ENCODE peak calls at places on chromosomes 16 and 17, in nine cellular contexts. P is BJ, T is fibroblast of villous mesenchyme, R is BE2C, U is AG10803, Z is gastrocnemius medialis, J is Peyer's patch, W is lung, O is HCT116. B is an unnamed sample.

GRCh38 chr16:19883296-19883951 is 1.2 kb downstream of the GPRC5B start:
- DNase-seq in P (no peak), T (peak; percentile 52), R (peak; percentile 14), U (no peak), Z (peak; percentile 68), J (no peak), W (no peak), O (no peak), B (no peak)

GRCh38 chr17:36123431-36123830 is 19.8 kb downstream of the CCL4 start:
- DNase-seq in P (no peak), T (no peak), R (no peak), U (no peak), Z (no peak), J (no peak), W (no peak), O (no peak), B (no peak)

GRCh38 chr17:30290696-30291570 is 811 bp downstream of the BLMH start:
- DNase-seq in P (no peak), T (peak; percentile 38), R (peak; percentile 39), U (peak; percentile 11), Z (peak; percentile 18), J (peak; percentile 66), W (peak; percentile 36), O (no peak), B (no peak)

GRCh38 chr17:56936697-56937322 is 23.0 kb upstream of the TRIM25 start:
- DNase-seq in P (no peak), T (no peak), R (no peak), U (peak; percentile 22), Z (no peak), J (no peak), W (no peak), O (no peak), B (no peak)

GRCh38 chr17:76232342-76232741 is 8.0 kb downstream of the RNF157 start:
- DNase-seq in P (peak; percentile 76), T (peak; percentile 92), R (no peak), U (peak; percentile 94), Z (no peak), J (no peak), W (no peak), O (no peak), B (peak; percentile 90)

GRCh38 chr16:47503936-47504335 is 42.8 kb downstream of the PHKB start:
- DNase-seq in P (no peak), T (no peak), R (no peak), U (no peak), Z (no peak), J (peak; percentile 50), W (no peak), O (peak; percentile 3), B (peak; percentile 45)

GRCh38 chr17:47223007-47223406 is 13.9 kb downstream of the MYL4 start:
- DNase-seq in P (no peak), T (no peak), R (no peak), U (no peak), Z (no peak), J (no peak), W (no peak), O (no peak), B (no peak)

GRCh38 chr16:12193688-12194087 is 217.2 kb downstream of the SNX29 start:
- DNase-seq in P (no peak), T (no peak), R (no peak), U (no peak), Z (no peak), J (no peak), W (no peak), O (no peak), B (no peak)

GRCh38 chr17:45127209-45127582 is 5.1 kb downstream of the PLCD3 start:
- DNase-seq in P (no peak), T (no peak), R (peak; percentile 10), U (no peak), Z (no peak), J (no peak), W (no peak), O (no peak), B (no peak)

GRCh38 chr17:45129426-45129939 is 2.8 kb downstream of the PLCD3 start:
- DNase-seq in P (no peak), T (peak; percentile 91), R (no peak), U (peak; percentile 80), Z (peak; percentile 89), J (no peak), W (no peak), O (no peak), B (no peak)

GRCh38 chr17:45128989-45129388 is 3.3 kb downstream of the PLCD3 start:
- DNase-seq in P (no peak), T (no peak), R (no peak), U (no peak), Z (no peak), J (no peak), W (no peak), O (no peak), B (no peak)

GRCh38 chr17:45127583-45128300 is 4.6 kb downstream of the PLCD3 start:
- DNase-seq in P (no peak), T (peak; percentile 53), R (peak; percentile 49), U (peak; percentile 60), Z (peak; percentile 68), J (peak; percentile 80), W (peak; percentile 51), O (no peak), B (no peak)

GRCh38 chr17:45128331-45128730 is 4.0 kb downstream of the PLCD3 start:
- DNase-seq in P (no peak), T (no peak), R (no peak), U (no peak), Z (no peak), J (no peak), W (no peak), O (no peak), B (no peak)
- H3K4me3 ChIP-seq in P (no peak overlapping the region), T (no peak overlapping the region), R (no peak overlapping the region), U (no peak overlapping the region), Z (no peak overlapping the region), J (no peak overlapping the region), W (no peak overlapping the region), O (peak overlapping the region; percentile 24), B (no peak overlapping the region)

GRCh38 chr17:81713556-81714411 is 1.7 kb downstream of the SLC25A10 start:
- DNase-seq in P (no peak), T (no peak), R (no peak), U (no peak), Z (no peak), J (peak; percentile 78), W (no peak), O (no peak), B (no peak)

GRCh38 chr17:81710514-81711308 is 1.4 kb upstream of the SLC25A10 start:
- DNase-seq in P (no peak), T (peak; percentile 35), R (no peak), U (peak; percentile 31), Z (no peak), J (peak; percentile 58), W (no peak), O (no peak), B (no peak)

GRCh38 chr17:81711814-81712467 is at the start of gene SLC25A10:
- DNase-seq in P (no peak), T (peak; percentile 68), R (peak; percentile 85), U (peak; percentile 52), Z (peak; percentile 85), J (peak; percentile 94), W (peak; percentile 78), O (peak; percentile 68), B (no peak)

GRCh38 chr17:81713004-81713555 is 996 bp downstream of the SLC25A10 start:
- DNase-seq in P (no peak), T (no peak), R (no peak), U (no peak), Z (no peak), J (no peak), W (no peak), O (no peak), B (no peak)

DNA sequence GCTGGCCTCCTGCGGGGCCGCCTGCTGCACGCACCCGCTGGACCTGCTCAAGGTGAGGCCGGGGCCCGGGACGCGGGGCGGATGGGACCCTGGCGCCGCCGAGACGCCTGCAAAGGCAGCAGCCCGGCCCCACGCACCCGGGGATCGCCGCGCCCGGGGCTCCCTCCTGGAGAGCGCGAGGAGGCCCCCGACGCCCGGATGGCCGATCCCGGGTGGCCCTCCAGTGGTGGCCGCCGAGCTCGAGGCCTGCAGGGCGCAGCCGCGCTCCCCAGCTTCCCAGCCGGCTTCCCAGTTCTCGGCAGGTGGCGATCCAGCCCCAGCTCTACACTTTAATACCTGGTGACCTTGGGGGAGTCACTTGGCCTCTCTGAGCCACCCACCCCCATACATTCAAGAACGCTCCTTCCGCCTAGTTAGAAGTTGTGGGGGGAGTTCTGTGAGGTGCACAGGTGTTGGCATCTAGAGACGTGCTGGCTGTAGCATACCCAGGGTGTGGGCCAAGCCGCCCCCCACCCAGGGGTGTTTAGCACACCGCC is 452 bp downstream of the SLC25A10 start:
- DNase-seq in P (no peak), T (no peak), R (peak; percentile 62), U (peak; percentile 22), Z (no peak), J (no peak), W (no peak), O (no peak), B (no peak)
- TF ChIP-seq CTCF in P (peak; percentile 33), T (peak; percentile 2), R (no peak), U (peak; percentile 9), Z (no peak), J (peak; percentile 29), W (no peak), O (peak; percentile 9), B (no peak)

GRCh38 chr16:86002178-86002577 is 103.2 kb downstream of the IRF8 start:
- DNase-seq in P (no peak), T (no peak), R (no peak), U (no peak), Z (no peak), J (peak; percentile 70), W (no peak), O (no peak), B (no peak)

GRCh38 chr16:85998178-85998867 is 99.4 kb downstream of the IRF8 start:
- DNase-seq in P (no peak), T (no peak), R (no peak), U (no peak), Z (no peak), J (no peak), W (no peak), O (no peak), B (no peak)

GRCh38 chr16:85999778-86000177 is 100.8 kb downstream of the IRF8 start:
- DNase-seq in P (no peak), T (no peak), R (no peak), U (no peak), Z (no peak), J (no peak), W (no peak), O (no peak), B (no peak)

GRCh38 chr16:85996843-85997242 is 97.9 kb downstream of the IRF8 start:
- DNase-seq in P (no peak), T (no peak), R (peak; percentile 29), U (no peak), Z (no peak), J (no peak), W (no peak), O (no peak), B (no peak)

GRCh38 chr16:85998868-85999729 is 100.1 kb downstream of the IRF8 start:
- DNase-seq in P (no peak), T (no peak), R (no peak), U (no peak), Z (no peak), J (no peak), W (no peak), O (no peak), B (no peak)
- H3K4me3 ChIP-seq in P (no peak overlapping the region), T (no peak overlapping the region), R (no peak overlapping the region), U (no peak overlapping the region), Z (no peak overlapping the region), J (no peak overlapping the region), W (no peak overlapping the region), O (no peak overlapping the region), B (no peak overlapping the region)

GRCh38 chr16:73993878-73994277 is 302.7 kb upstream of the PSMD7 start:
- DNase-seq in P (no peak), T (no peak), R (no peak), U (no peak), Z (no peak), J (no peak), W (no peak), O (no peak), B (no peak)

GRCh38 chr16:73997340-73997711 is 299.3 kb upstream of the PSMD7 start:
- DNase-seq in P (no peak), T (no peak), R (no peak), U (no peak), Z (no peak), J (no peak), W (no peak), O (no peak), B (no peak)

GRCh38 chr16:73996624-73997339 is 299.8 kb upstream of the PSMD7 start:
- DNase-seq in P (no peak), T (no peak), R (no peak), U (no peak), Z (no peak), J (no peak), W (no peak), O (no peak), B (no peak)
- TF ChIP-seq CTCF in P (no peak), T (no peak), R (no peak), U (no peak), Z (no peak), J (no peak), W (no peak), O (no peak), B (no peak)

B was measured in HFF-Myc.